ENCODE peak calls at places on chromosomes 1 and 21, in four cellular contexts. One of them, this sample, is unnamed.

GRCh38 chr1:217527151-217527550 is 103.7 kb downstream of the GPATCH2 start:
- DNase-seq in fibroblast of mammary gland: no peak
- DNase-seq in CD8-positive, alpha-beta T cell: no peak
- DNase-seq in WTC11: no peak
- DNase-seq in this sample: no peak

GRCh38 chr1:117605164-117605810 is 561 bp upstream of the TENT5C start:
- DNase-seq in fibroblast of mammary gland: no peak
- DNase-seq in CD8-positive, alpha-beta T cell: no peak
- DNase-seq in WTC11: peak; percentile 42
- DNase-seq in this sample: no peak

GRCh38 chr1:18256318-18257235 is 149.0 kb downstream of the IGSF21 start:
- DNase-seq in fibroblast of mammary gland: peak; percentile 7
- DNase-seq in CD8-positive, alpha-beta T cell: peak; percentile 11
- DNase-seq in WTC11: peak; percentile 93
- DNase-seq in this sample: peak; percentile 84

GRCh38 chr1:236143104-236143948 is 987 bp downstream of the GPR137B start:
- DNase-seq in fibroblast of mammary gland: peak; percentile 74
- DNase-seq in CD8-positive, alpha-beta T cell: peak; percentile 18
- DNase-seq in WTC11: no peak
- DNase-seq in this sample: peak; percentile 10

GRCh38 chr1:185375583-185375982 is 58.5 kb upstream of the IVNS1ABP start:
- DNase-seq in fibroblast of mammary gland: peak; percentile 19
- DNase-seq in CD8-positive, alpha-beta T cell: no peak
- DNase-seq in WTC11: no peak
- DNase-seq in this sample: no peak

GRCh38 chr1:202643397-202644218 is 66.6 kb downstream of the SYT2 start:
- DNase-seq in fibroblast of mammary gland: no peak
- DNase-seq in CD8-positive, alpha-beta T cell: no peak
- DNase-seq in WTC11: peak; percentile 51
- DNase-seq in this sample: no peak

GRCh38 chr21:17513214-17514123 is 626 bp downstream of the CXADR start:
- DNase-seq in fibroblast of mammary gland: peak; percentile 16
- DNase-seq in CD8-positive, alpha-beta T cell: peak; percentile 11
- DNase-seq in WTC11: peak; percentile 31
- DNase-seq in this sample: peak; percentile 27

GRCh38 chr1:228381336-228381735 is 25.3 kb downstream of the TRIM11 start:
- DNase-seq in fibroblast of mammary gland: peak; percentile 9
- DNase-seq in CD8-positive, alpha-beta T cell: no peak
- DNase-seq in WTC11: no peak
- DNase-seq in this sample: no peak

GRCh38 chr1:64246294-64246917 is 43.0 kb downstream of the UBE2U start:
- DNase-seq in fibroblast of mammary gland: peak; percentile 59
- DNase-seq in CD8-positive, alpha-beta T cell: no peak
- DNase-seq in WTC11: no peak
- DNase-seq in this sample: no peak

GRCh38 chr1:205813755-205814058 is 709 bp upstream of the SLC41A1 start:
- DNase-seq in fibroblast of mammary gland: peak; percentile 64
- DNase-seq in CD8-positive, alpha-beta T cell: no peak
- DNase-seq in WTC11: peak; percentile 61
- DNase-seq in this sample: no peak

GRCh38 chr1:54376085-54377039 is 29.8 kb downstream of the SSBP3 start:
- DNase-seq in fibroblast of mammary gland: no peak
- DNase-seq in CD8-positive, alpha-beta T cell: no peak
- DNase-seq in WTC11: no peak
- DNase-seq in this sample: no peak

GRCh38 chr1:169236143-169236542 is 129.7 kb downstream of the ATP1B1 start:
- DNase-seq in fibroblast of mammary gland: peak; percentile 14
- DNase-seq in CD8-positive, alpha-beta T cell: no peak
- DNase-seq in WTC11: no peak
- DNase-seq in this sample: no peak

GRCh38 chr1:205147191-205147590 is 25.4 kb upstream of the RBBP5 start:
- DNase-seq in fibroblast of mammary gland: peak; percentile 79
- DNase-seq in CD8-positive, alpha-beta T cell: no peak
- DNase-seq in WTC11: no peak
- DNase-seq in this sample: no peak

GRCh38 chr1:235502601-235503332 is 1.5 kb downstream of the B3GALNT2 start:
- DNase-seq in fibroblast of mammary gland: peak; percentile 47
- DNase-seq in CD8-positive, alpha-beta T cell: no peak
- DNase-seq in WTC11: no peak
- DNase-seq in this sample: no peak

GRCh38 chr1:90707363-90707710 is 9.8 kb downstream of the BARHL2 start:
- DNase-seq in fibroblast of mammary gland: peak; percentile 21
- DNase-seq in CD8-positive, alpha-beta T cell: no peak
- DNase-seq in WTC11: peak; percentile 87
- DNase-seq in this sample: no peak

GRCh38 chr1:228081578-228082259 is 789 bp upstream of the ARF1 start:
- DNase-seq in fibroblast of mammary gland: no peak
- DNase-seq in CD8-positive, alpha-beta T cell: no peak
- DNase-seq in WTC11: peak; percentile 42
- DNase-seq in this sample: no peak

GRCh38 chr1:224640587-224640986 is 24.5 kb downstream of the CNIH3 start:
- DNase-seq in fibroblast of mammary gland: no peak
- DNase-seq in CD8-positive, alpha-beta T cell: no peak
- DNase-seq in WTC11: no peak
- DNase-seq in this sample: no peak

GRCh38 chr1:111251570-111251969 is 24.1 kb downstream of the CHI3L2 start:
- DNase-seq in fibroblast of mammary gland: no peak
- DNase-seq in CD8-positive, alpha-beta T cell: peak; percentile 21
- DNase-seq in WTC11: no peak
- DNase-seq in this sample: no peak

GRCh38 chr1:27575861-27576331 is 28.0 kb downstream of the AHDC1 start:
- DNase-seq in fibroblast of mammary gland: no peak
- DNase-seq in CD8-positive, alpha-beta T cell: no peak
- DNase-seq in WTC11: peak; percentile 80
- DNase-seq in this sample: no peak

GRCh38 chr1:27572679-27573426 is 31.1 kb downstream of the AHDC1 start:
- DNase-seq in fibroblast of mammary gland: peak; percentile 47
- DNase-seq in CD8-positive, alpha-beta T cell: no peak
- DNase-seq in WTC11: no peak
- DNase-seq in this sample: no peak

GRCh38 chr1:27574001-27574781 is 29.8 kb downstream of the AHDC1 start:
- DNase-seq in fibroblast of mammary gland: no peak
- DNase-seq in CD8-positive, alpha-beta T cell: no peak
- DNase-seq in WTC11: no peak
- DNase-seq in this sample: no peak

GRCh38 chr1:27576846-27577245 is 27.1 kb downstream of the AHDC1 start:
- DNase-seq in fibroblast of mammary gland: no peak
- DNase-seq in CD8-positive, alpha-beta T cell: no peak
- DNase-seq in WTC11: no peak
- DNase-seq in this sample: no peak

GRCh38 chr1:27574871-27575831 is 28.8 kb downstream of the AHDC1 start:
- DNase-seq in fibroblast of mammary gland: peak; percentile 75
- DNase-seq in CD8-positive, alpha-beta T cell: no peak
- DNase-seq in WTC11: peak; percentile 86
- DNase-seq in this sample: peak; percentile 52
- TF ChIP-seq CTCF in fibroblast of mammary gland: no peak
- TF ChIP-seq CTCF in CD8-positive, alpha-beta T cell: no peak
- TF ChIP-seq CTCF in WTC11: peak; percentile 28
- TF ChIP-seq CTCF in this sample: peak; percentile 61

DNA sequence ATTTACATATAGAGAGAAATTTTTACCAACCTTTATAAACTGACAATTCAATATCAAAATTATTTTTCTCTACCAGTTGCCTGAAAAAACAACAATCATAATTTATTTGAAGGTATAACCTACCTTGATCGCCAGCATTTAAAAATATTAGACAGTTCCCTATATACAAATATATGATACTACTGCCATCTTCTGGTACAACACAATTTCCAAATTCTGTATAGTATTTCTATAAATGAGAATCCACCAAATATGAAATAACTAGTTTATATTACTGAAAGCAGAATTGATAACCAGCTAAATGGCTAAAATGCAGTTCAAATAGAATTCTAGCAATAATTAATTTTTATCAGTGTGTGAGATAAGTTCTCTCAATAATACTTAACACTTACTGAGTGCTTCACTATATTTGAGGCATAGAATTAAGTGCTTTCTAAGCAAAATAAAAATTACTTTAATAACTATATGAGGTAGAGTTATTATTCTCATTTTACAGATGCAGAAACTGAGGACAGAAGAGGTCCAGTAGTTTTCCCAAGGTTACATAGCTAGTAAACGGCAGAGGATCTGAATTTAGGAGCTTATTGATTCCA is 75.6 kb downstream of the PIGK start:
- DNase-seq in fibroblast of mammary gland: peak; percentile 23
- DNase-seq in CD8-positive, alpha-beta T cell: no peak
- DNase-seq in WTC11: no peak
- DNase-seq in this sample: no peak
- TF ChIP-seq CTCF in fibroblast of mammary gland: peak; percentile 38
- TF ChIP-seq CTCF in CD8-positive, alpha-beta T cell: peak; percentile 53
- TF ChIP-seq CTCF in WTC11: no peak
- TF ChIP-seq CTCF in this sample: peak; percentile 72

GRCh38 chr1:94633051-94633450 is 91.5 kb upstream of the F3 start:
- DNase-seq in fibroblast of mammary gland: peak; percentile 67
- DNase-seq in CD8-positive, alpha-beta T cell: no peak
- DNase-seq in WTC11: no peak
- DNase-seq in this sample: no peak

GRCh38 chr1:94636625-94637024 is 95.1 kb upstream of the F3 start:
- DNase-seq in fibroblast of mammary gland: peak; percentile 76
- DNase-seq in CD8-positive, alpha-beta T cell: no peak
- DNase-seq in WTC11: no peak
- DNase-seq in this sample: no peak

GRCh38 chr1:94637096-94637495 is 95.5 kb upstream of the F3 start:
- DNase-seq in fibroblast of mammary gland: no peak
- DNase-seq in CD8-positive, alpha-beta T cell: no peak
- DNase-seq in WTC11: no peak
- DNase-seq in this sample: no peak

GRCh38 chr1:94640125-94640524 is 98.6 kb upstream of the F3 start:
- DNase-seq in fibroblast of mammary gland: no peak
- DNase-seq in CD8-positive, alpha-beta T cell: no peak
- DNase-seq in WTC11: no peak
- DNase-seq in this sample: no peak

DNA sequence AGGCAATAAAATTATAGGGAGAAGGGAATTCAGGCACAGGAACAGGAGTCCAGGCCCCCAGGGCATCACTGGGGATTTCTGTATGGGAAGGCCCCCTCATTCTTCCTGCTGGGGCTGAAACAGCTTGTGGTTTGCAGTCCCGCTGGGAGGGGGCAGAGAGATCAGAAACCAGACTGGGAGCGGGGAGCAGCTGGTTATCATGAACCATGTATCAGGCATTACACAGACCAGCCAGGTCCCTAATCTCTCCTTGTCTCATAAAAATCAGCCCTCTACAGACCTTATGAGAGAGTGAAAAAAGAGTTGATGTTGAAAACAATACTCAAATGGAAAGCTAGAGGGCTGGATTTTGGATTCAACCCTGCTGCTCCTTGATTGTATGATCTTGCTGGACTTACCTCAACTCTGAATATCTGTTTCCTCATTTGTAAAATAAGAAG is 93.4 kb upstream of the F3 start:
- DNase-seq in fibroblast of mammary gland: peak; percentile 17
- DNase-seq in CD8-positive, alpha-beta T cell: no peak
- DNase-seq in WTC11: no peak
- DNase-seq in this sample: no peak
- TF ChIP-seq CTCF in fibroblast of mammary gland: peak; percentile 14
- TF ChIP-seq CTCF in CD8-positive, alpha-beta T cell: no peak
- TF ChIP-seq CTCF in WTC11: no peak
- TF ChIP-seq CTCF in this sample: no peak

DNA sequence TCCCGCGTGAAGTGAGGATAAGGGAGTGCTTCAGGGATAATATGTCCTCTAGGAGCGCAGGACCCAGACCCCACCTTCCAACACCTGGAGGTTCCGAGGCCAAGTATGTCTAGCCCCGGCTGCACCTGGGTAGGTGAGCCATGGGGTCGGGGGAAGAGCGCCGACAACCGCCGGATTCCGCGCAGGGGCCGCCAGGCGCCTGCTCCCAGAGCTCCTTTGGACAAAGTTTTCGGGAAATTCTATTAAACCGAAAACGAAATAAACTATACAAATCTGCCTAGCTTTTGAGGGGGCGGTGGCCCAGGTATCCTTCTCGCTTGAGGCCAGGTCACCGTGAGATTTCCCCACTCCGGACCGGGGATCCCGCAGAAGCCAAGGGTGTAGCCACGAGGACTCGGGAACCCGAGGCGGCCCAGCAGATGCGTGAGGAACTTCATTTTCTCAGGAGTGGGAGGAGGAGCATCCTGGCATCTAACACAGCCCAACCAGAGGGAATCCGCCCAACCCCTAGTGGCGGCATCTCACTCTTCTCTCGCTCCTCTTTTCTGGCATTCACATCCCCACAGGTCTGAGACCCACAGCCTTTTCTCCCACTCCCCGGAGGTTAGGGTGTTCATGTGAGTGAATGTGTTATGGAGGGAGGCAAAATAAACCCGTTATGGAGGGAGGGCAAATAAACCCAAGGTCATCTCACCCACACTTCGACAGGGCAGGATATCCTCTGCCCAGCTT is 2.3 kb upstream of the DMRTA2 start:
- DNase-seq in fibroblast of mammary gland: peak; percentile 19
- DNase-seq in CD8-positive, alpha-beta T cell: no peak
- DNase-seq in WTC11: peak; percentile 45
- DNase-seq in this sample: no peak
- TF ChIP-seq CTCF in fibroblast of mammary gland: peak; percentile 1
- TF ChIP-seq CTCF in CD8-positive, alpha-beta T cell: no peak
- TF ChIP-seq CTCF in WTC11: no peak
- TF ChIP-seq CTCF in this sample: peak; percentile 26

DNA sequence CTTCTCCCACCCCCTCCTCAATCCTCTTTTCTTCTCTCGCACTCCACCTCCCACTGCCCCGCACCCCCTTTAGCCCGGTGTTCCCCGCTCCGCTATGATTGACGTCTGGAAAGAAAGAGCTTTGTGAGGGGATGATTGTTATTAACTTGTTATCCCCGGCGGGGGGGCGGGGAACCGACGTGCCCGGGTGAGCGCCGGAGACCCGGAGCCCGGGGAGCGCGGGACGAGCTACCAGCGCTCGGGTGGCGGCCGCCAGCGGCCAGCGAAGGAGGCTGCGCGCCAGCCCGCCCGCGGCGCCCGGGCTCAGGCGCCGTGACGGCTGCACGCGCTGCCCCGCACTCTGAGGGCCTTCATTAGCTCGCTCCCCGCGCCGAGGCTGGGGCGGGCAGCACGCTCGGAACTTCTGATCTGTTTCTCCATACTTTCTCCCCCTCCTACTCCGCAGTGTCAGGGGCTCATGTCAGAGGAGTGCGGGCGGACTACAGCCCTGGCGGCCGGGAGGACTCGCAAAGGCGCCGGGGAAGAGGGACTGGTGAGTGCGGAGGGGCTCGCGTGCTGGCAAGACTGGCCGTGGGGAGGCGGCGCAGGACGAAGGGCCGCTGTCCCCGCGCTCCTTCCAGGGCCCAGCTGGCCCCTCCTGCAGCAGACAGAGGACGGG is 2.1 kb downstream of the LHX8 start:
- DNase-seq in fibroblast of mammary gland: no peak
- DNase-seq in CD8-positive, alpha-beta T cell: no peak
- DNase-seq in WTC11: peak; percentile 63
- DNase-seq in this sample: peak; percentile 43
- TF ChIP-seq CTCF in fibroblast of mammary gland: no peak
- TF ChIP-seq CTCF in CD8-positive, alpha-beta T cell: no peak
- TF ChIP-seq CTCF in WTC11: no peak
- TF ChIP-seq CTCF in this sample: peak; percentile 4

GRCh38 chr1:68497358-68497698 is 446 bp upstream of the DEPDC1 start:
- DNase-seq in fibroblast of mammary gland: no peak
- DNase-seq in CD8-positive, alpha-beta T cell: no peak
- DNase-seq in WTC11: no peak
- DNase-seq in this sample: no peak

GRCh38 chr1:68506386-68506785 is 9.5 kb upstream of the DEPDC1 start:
- DNase-seq in fibroblast of mammary gland: no peak
- DNase-seq in CD8-positive, alpha-beta T cell: no peak
- DNase-seq in WTC11: no peak
- DNase-seq in this sample: no peak

GRCh38 chr1:68503085-68503484 is 6.2 kb upstream of the DEPDC1 start:
- DNase-seq in fibroblast of mammary gland: no peak
- DNase-seq in CD8-positive, alpha-beta T cell: no peak
- DNase-seq in WTC11: no peak
- DNase-seq in this sample: no peak
- TF ChIP-seq CTCF in fibroblast of mammary gland: no peak
- TF ChIP-seq CTCF in CD8-positive, alpha-beta T cell: no peak
- TF ChIP-seq CTCF in WTC11: no peak
- TF ChIP-seq CTCF in this sample: no peak

This sample was measured in neural crest cell.